ENCODE peak calls at places on chromosome X, in four cellular contexts. One of them, this sample, is unnamed.

GRCh38 chrX:103533428-103534216 is 14.3 kb upstream of the RAB40A start:
- DNase-seq in K562: peak
- DNase-seq in HCT116: peak
- DNase-seq in H1: peak
- DNase-seq in this sample: peak

GRCh38 chrX:72020204-72020603 is 109.6 kb downstream of the NHSL2 start:
- DNase-seq in H1: peak
- DNase-seq in K562: no peak
- DNase-seq in HCT116: no peak
- DNase-seq in this sample: no peak

GRCh38 chrX:45324941-45325340 is 124.3 kb upstream of the DIPK2B start:
- DNase-seq in H1: no peak
- DNase-seq in K562: no peak
- DNase-seq in HCT116: no peak
- DNase-seq in this sample: no peak

GRCh38 chrX:39975094-39975865 is 122.5 kb downstream of the BCOR start:
- DNase-seq in K562: no peak
- DNase-seq in HCT116: peak
- DNase-seq in H1: no peak
- DNase-seq in this sample: peak

GRCh38 chrX:96929036-96929435 is 45.3 kb downstream of the RPA4 start:
- DNase-seq in H1: no peak
- DNase-seq in K562: no peak
- DNase-seq in HCT116: no peak
- DNase-seq in this sample: no peak

GRCh38 chrX:121802881-121803412 is 755.5 kb downstream of the GLUD2 start:
- DNase-seq in HCT116: no peak
- DNase-seq in K562: no peak
- DNase-seq in H1: no peak
- DNase-seq in this sample: no peak

GRCh38 chrX:133859336-133859735 is 126.1 kb downstream of the GPC3 start:
- DNase-seq in H1: no peak
- DNase-seq in K562: no peak
- DNase-seq in HCT116: no peak
- DNase-seq in this sample: no peak

GRCh38 chrX:24945009-24945408 is 70.8 kb downstream of the ARX start:
- DNase-seq in K562: no peak
- DNase-seq in H1: no peak
- DNase-seq in HCT116: no peak
- DNase-seq in this sample: no peak

GRCh38 chrX:137587151-137587550 is 21.2 kb downstream of the ZIC3 start:
- DNase-seq in HCT116: no peak
- DNase-seq in H1: no peak
- DNase-seq in K562: no peak
- DNase-seq in this sample: no peak

GRCh38 chrX:155923200-155923599 is 42.1 kb downstream of the VAMP7 start:
- DNase-seq in H1: no peak
- DNase-seq in HCT116: no peak
- DNase-seq in K562: no peak
- DNase-seq in this sample: no peak

GRCh38 chrX:141220342-141221008 is 21.8 kb downstream of the SPANXC start:
- DNase-seq in K562: no peak
- DNase-seq in HCT116: no peak
- DNase-seq in H1: no peak
- DNase-seq in this sample: no peak

GRCh38 chrX:45803383-45803921 is 602.8 kb upstream of the DIPK2B start:
- DNase-seq in H1: no peak
- DNase-seq in HCT116: peak
- DNase-seq in K562: no peak
- DNase-seq in this sample: no peak

GRCh38 chrX:133709486-133709885 is 275.9 kb downstream of the GPC3 start:
- DNase-seq in K562: no peak
- DNase-seq in H1: no peak
- DNase-seq in HCT116: no peak
- DNase-seq in this sample: no peak

GRCh38 chrX:108735087-108735679 is 1.2 kb downstream of the IRS4 start:
- DNase-seq in H1: peak
- DNase-seq in HCT116: no peak
- DNase-seq in K562: no peak
- DNase-seq in this sample: no peak

GRCh38 chrX:78455901-78456300 is 128.5 kb upstream of the CYSLTR1 start:
- DNase-seq in K562: no peak
- DNase-seq in HCT116: no peak
- DNase-seq in H1: no peak
- DNase-seq in this sample: no peak

GRCh38 chrX:30793767-30794103 is 95.3 kb downstream of the TAB3 start:
- DNase-seq in K562: no peak
- DNase-seq in H1: no peak
- DNase-seq in HCT116: no peak
- DNase-seq in this sample: no peak

GRCh38 chrX:41759817-41760216 is 35.8 kb downstream of the GPR82 start:
- DNase-seq in H1: no peak
- DNase-seq in K562: peak
- DNase-seq in HCT116: peak
- DNase-seq in this sample: peak

GRCh38 chrX:17425151-17425550 is 50.2 kb downstream of the NHS start:
- DNase-seq in K562: no peak
- DNase-seq in H1: no peak
- DNase-seq in HCT116: no peak
- DNase-seq in this sample: no peak

GRCh38 chrX:27675493-27675892 is 85.3 kb downstream of the DCAF8L2 start:
- DNase-seq in H1: no peak
- DNase-seq in HCT116: no peak
- DNase-seq in K562: no peak
- DNase-seq in this sample: no peak

GRCh38 chrX:78105944-78106650 is 2.0 kb downstream of the PGK1 start:
- DNase-seq in HCT116: no peak
- DNase-seq in K562: no peak
- DNase-seq in H1: no peak
- DNase-seq in this sample: no peak

GRCh38 chrX:66328950-66329596 is 165.0 kb downstream of the HEPH start:
- DNase-seq in HCT116: no peak
- DNase-seq in H1: no peak
- DNase-seq in K562: no peak
- DNase-seq in this sample: no peak

GRCh38 chrX:21382715-21383114 is 8.5 kb downstream of the CNKSR2 start:
- DNase-seq in K562: no peak
- DNase-seq in HCT116: peak
- DNase-seq in H1: no peak
- DNase-seq in this sample: no peak

GRCh38 chrX:23331701-23332100 is 2.9 kb upstream of the PTCHD1 start:
- DNase-seq in H1: peak
- DNase-seq in HCT116: no peak
- DNase-seq in K562: no peak
- DNase-seq in this sample: no peak

GRCh38 chrX:121307441-121307840 is 260.0 kb downstream of the GLUD2 start:
- DNase-seq in H1: no peak
- DNase-seq in K562: no peak
- DNase-seq in HCT116: no peak
- DNase-seq in this sample: no peak

GRCh38 chrX:17017134-17017533 is 70.7 kb downstream of the REPS2 start:
- DNase-seq in K562: no peak
- DNase-seq in H1: no peak
- DNase-seq in HCT116: no peak
- DNase-seq in this sample: no peak

GRCh38 chrX:115952417-115953092 is 218.0 kb upstream of the AGTR2 start:
- DNase-seq in H1: no peak
- DNase-seq in K562: no peak
- DNase-seq in HCT116: no peak
- DNase-seq in this sample: peak

GRCh38 chrX:20654596-20655106 is 387.9 kb upstream of the RPS6KA3 start:
- DNase-seq in H1: no peak
- DNase-seq in HCT116: no peak
- DNase-seq in K562: no peak
- DNase-seq in this sample: no peak

GRCh38 chrX:24498975-24499374 is 33.9 kb downstream of the PDK3 start:
- DNase-seq in K562: no peak
- DNase-seq in HCT116: no peak
- DNase-seq in H1: no peak
- DNase-seq in this sample: no peak

GRCh38 chrX:129726307-129727111 is 12.3 kb upstream of the XPNPEP2 start:
- DNase-seq in H1: peak
- DNase-seq in HCT116: peak
- DNase-seq in K562: peak
- DNase-seq in this sample: peak
- TF ChIP-seq FOSL1 in H1: no peak
- TF ChIP-seq FOSL1 in HCT116: no peak
- TF ChIP-seq FOSL1 in K562: no peak
- TF ChIP-seq FOSL1 in this sample: no peak

GRCh38 chrX:111039606-111040005 is 56.4 kb upstream of the PAK3 start:
- DNase-seq in HCT116: no peak
- DNase-seq in K562: no peak
- DNase-seq in H1: no peak
- DNase-seq in this sample: no peak
- TF ChIP-seq FOSL1 in HCT116: no peak
- TF ChIP-seq FOSL1 in K562: no peak
- TF ChIP-seq FOSL1 in H1: no peak
- TF ChIP-seq FOSL1 in this sample: no peak

GRCh38 chrX:153468008-153468580 is 2.3 kb downstream of the HAUS7 start:
- DNase-seq in H1: no peak
- DNase-seq in HCT116: no peak
- DNase-seq in K562: no peak
- DNase-seq in this sample: no peak

GRCh38 chrX:153471663-153472280 is 1.4 kb upstream of the HAUS7 start:
- DNase-seq in HCT116: no peak
- DNase-seq in K562: no peak
- DNase-seq in H1: no peak
- DNase-seq in this sample: no peak

GRCh38 chrX:153473126-153473525 is 2.8 kb upstream of the HAUS7 start:
- DNase-seq in HCT116: no peak
- DNase-seq in K562: no peak
- DNase-seq in H1: no peak
- DNase-seq in this sample: no peak

GRCh38 chrX:153470411-153471363 is at the start of gene HAUS7:
- DNase-seq in H1: peak
- DNase-seq in K562: peak
- DNase-seq in HCT116: peak
- DNase-seq in this sample: peak

DNA sequence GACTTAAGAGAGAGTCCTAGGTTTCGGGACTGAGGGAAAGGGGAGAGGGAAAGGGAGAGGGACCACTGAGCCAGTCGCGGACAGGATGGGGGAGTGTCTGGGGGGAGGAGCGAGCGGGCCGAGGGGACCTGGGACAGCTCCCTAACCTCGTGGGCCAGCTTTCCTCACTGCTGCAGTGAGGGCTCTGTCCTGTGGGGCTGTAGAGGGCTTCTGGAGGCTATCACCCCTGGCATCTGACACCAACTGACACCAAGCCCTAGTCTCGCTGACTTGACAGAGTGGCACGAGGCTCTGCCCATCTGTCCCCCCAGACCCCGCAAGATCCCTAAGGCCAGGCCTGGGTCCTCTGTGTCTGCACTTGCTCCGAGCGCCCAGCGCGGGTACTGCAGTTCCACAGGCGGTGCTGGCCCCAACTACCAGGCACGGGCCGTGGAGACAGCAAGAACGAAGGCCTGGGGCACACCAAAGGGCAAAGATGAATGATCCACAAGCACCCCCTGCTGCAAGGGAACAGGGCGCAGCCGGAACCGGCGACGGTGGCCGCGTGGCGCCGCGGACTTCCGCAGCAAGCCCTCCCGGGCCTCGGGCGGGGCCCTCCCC is 465 bp downstream of the HAUS7 start:
- DNase-seq in H1: no peak
- DNase-seq in HCT116: no peak
- DNase-seq in K562: peak
- DNase-seq in this sample: no peak
- TF ChIP-seq FOSL1 in H1: no peak
- TF ChIP-seq FOSL1 in HCT116: no peak
- TF ChIP-seq FOSL1 in K562: no peak
- TF ChIP-seq FOSL1 in this sample: no peak

DNA sequence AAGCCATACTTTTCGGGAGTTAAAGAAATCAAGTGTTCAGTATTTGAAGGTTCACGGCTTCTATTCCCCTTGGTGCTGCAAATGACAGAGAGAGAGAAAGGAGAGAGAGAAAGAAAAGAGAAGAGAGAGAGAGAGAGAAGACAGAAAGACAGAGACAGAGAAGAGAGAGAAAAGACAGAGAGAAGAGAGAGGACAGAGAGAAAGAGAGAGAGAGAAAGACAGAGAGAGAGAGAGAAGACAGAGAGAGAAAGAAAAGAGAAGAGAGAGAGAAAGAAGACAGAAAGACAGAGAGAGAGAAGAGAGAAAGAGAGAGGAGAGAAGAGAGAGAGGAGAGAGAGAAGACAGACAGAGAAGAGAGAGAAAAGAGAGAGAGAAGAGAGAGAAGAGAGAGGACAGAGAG is 8.5 kb upstream of the SHOX start:
- DNase-seq in HCT116: no peak
- DNase-seq in H1: no peak
- DNase-seq in K562: no peak
- DNase-seq in this sample: no peak
- TF ChIP-seq FOSL1 in HCT116: no peak
- TF ChIP-seq FOSL1 in H1: no peak
- TF ChIP-seq FOSL1 in K562: no peak
- TF ChIP-seq FOSL1 in this sample: no peak

GRCh38 chrX:107718156-107718621 is 57.4 kb downstream of the TSC22D3 start:
- DNase-seq in HCT116: peak
- DNase-seq in H1: peak
- DNase-seq in K562: peak
- DNase-seq in this sample: peak
- TF ChIP-seq FOSL1 in HCT116: no peak
- TF ChIP-seq FOSL1 in H1: no peak
- TF ChIP-seq FOSL1 in K562: no peak
- TF ChIP-seq FOSL1 in this sample: no peak

DNA sequence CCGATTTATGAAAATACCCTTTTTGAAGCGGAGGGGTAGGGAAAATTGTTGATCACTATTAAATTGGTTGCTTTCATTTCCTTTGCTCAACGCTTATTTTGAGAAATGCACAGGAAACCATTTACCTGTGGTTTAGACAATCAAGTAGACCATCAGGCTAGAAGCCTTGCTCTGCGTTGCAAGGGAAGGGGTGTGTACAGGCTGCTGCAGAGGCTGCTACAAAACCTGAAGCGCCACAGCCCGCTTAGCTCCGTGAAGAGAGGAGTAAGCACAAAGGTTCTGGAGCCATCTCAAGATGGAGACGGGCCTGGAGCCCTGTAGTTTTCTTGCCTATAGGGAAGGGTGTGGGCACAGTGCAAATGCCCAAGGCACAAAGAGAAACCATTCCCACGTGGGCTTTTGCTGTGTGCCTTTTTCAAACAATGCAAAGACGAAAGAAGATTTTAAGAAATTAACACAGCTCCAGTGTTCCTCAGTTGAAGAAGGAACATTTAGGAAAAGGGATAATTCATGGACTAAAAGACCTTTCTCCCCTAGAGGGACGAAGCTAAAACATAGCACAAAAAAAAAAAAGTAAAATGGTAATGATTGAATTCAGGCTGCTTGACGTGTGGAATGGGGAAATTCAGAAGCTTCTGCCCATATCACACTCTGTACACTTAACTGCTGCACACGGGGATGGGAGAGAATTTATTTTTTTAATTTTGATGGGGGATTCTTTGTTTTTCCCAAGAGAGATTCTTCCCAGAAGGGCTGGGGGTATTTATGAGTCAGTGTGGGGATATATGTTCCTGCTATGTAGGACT is 3.5 kb downstream of the TMSB4X start:
- DNase-seq in H1: no peak
- DNase-seq in HCT116: no peak
- DNase-seq in K562: no peak
- DNase-seq in this sample: no peak
- TF ChIP-seq FOSL1 in H1: no peak
- TF ChIP-seq FOSL1 in HCT116: no peak
- TF ChIP-seq FOSL1 in K562: no peak
- TF ChIP-seq FOSL1 in this sample: no peak

GRCh38 chrX:135295238-135295943 is 13.9 kb upstream of the ETDC start:
- DNase-seq in HCT116: no peak
- DNase-seq in H1: peak
- DNase-seq in K562: no peak
- DNase-seq in this sample: no peak
- TF ChIP-seq FOSL1 in HCT116: no peak
- TF ChIP-seq FOSL1 in H1: no peak
- TF ChIP-seq FOSL1 in K562: no peak
- TF ChIP-seq FOSL1 in this sample: no peak